ENCODE peak calls at places on chromosomes 1 and 21, in seven cellular contexts. Z, W, J, M, S, I and G are unnamed samples. For H3K9me3, the result is how much of the 10 kb centered on the place peaks cover.

GRCh38 chr21:36203603-36203889 is 46.9 kb downstream of the DOP1B start:
- DNase-seq in M (no peak), Z (no peak), J (no peak), I (peak), W (no peak), S (peak), G (peak)

GRCh38 chr21:35840949-35841348 is 219.4 kb downstream of the SETD4 start:
- DNase-seq in S (no peak), I (no peak), W (no peak), M (no peak), Z (no peak), J (no peak), G (no peak)

GRCh38 chr1:182563095-182563494 is 26.0 kb downstream of the RNASEL start:
- DNase-seq in S (no peak), Z (no peak), J (no peak), I (no peak), M (no peak), W (no peak), G (no peak)

GRCh38 chr1:39825432-39825941 is 36.8 kb upstream of the BMP8B start:
- DNase-seq in M (no peak), J (no peak), W (no peak), S (peak), I (no peak), Z (no peak), G (no peak)

GRCh38 chr1:2231667-2232254 is 3.6 kb downstream of the SKI start:
- DNase-seq in M (no peak), W (no peak), I (peak), J (peak), Z (peak), S (peak), G (no peak)

GRCh38 chr1:150516050-150516591 is 569 bp downstream of the FALEC start:
- DNase-seq in S (no peak), W (no peak), Z (no peak), M (no peak), J (no peak), I (peak), G (no peak)

GRCh38 chr1:198064181-198064580 is 92.6 kb upstream of the NEK7 start:
- DNase-seq in S (no peak), W (no peak), M (no peak), J (no peak), Z (no peak), I (no peak), G (no peak)

GRCh38 chr21:31161157-31161556 is 122.9 kb upstream of the KRTAP19-8 start:
- DNase-seq in Z (no peak), W (no peak), S (no peak), I (peak), J (no peak), M (no peak), G (no peak)

GRCh38 chr1:76759950-76760349 is 107.3 kb upstream of the ST6GALNAC5 start:
- DNase-seq in M (no peak), W (no peak), S (no peak), I (peak), Z (peak), J (no peak), G (no peak)

GRCh38 chr1:179194068-179194537 is 35.4 kb downstream of the ABL2 start:
- DNase-seq in M (no peak), W (no peak), J (no peak), S (no peak), Z (no peak), I (no peak), G (no peak)

GRCh38 chr1:179195374-179195773 is 34.1 kb downstream of the ABL2 start:
- DNase-seq in I (no peak), J (no peak), M (no peak), Z (no peak), W (no peak), S (no peak), G (no peak)

GRCh38 chr1:179197690-179198297 is 31.7 kb downstream of the ABL2 start:
- DNase-seq in Z (peak), W (no peak), M (no peak), J (no peak), I (no peak), S (no peak), G (no peak)
- TF ChIP-seq CTCF in Z (no peak), W (no peak), M (no peak), J (no peak), I (no peak), S (no peak), G (no peak)

GRCh38 chr21:9753943-9754342 is 767.4 kb upstream of the TPTE start:
- DNase-seq in Z (no peak), M (no peak), W (no peak), I (no peak), J (no peak), S (no peak), G (no peak)
- H3K9me3 ChIP-seq in Z (under half), M (under half), W (under half), I (under half), J (under half), S (under half), G (under half)

DNA sequence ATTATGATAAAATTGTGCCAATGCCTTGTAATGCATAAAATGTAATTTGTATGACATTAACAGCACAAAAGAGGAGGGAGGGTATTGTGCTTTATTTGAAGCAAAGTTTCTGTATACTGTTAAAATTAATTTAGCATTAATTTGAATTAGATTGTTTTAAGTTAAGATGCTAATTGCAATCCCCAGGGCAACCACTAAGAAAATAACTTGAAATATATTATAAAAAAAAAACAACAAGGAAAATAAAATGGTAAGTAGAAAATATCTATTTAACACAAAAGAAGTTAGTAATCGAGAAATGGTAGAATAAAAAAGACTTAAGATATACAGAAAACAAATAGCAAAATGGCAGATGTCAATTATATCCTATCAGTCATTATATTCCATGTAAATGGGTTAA is 131.4 kb upstream of the KAZN start:
- DNase-seq in J (no peak), M (no peak), Z (no peak), W (no peak), S (no peak), I (no peak), G (no peak)
- TF ChIP-seq CTCF in J (no peak), M (no peak), Z (no peak), W (no peak), S (no peak), I (no peak), G (no peak)

DNA sequence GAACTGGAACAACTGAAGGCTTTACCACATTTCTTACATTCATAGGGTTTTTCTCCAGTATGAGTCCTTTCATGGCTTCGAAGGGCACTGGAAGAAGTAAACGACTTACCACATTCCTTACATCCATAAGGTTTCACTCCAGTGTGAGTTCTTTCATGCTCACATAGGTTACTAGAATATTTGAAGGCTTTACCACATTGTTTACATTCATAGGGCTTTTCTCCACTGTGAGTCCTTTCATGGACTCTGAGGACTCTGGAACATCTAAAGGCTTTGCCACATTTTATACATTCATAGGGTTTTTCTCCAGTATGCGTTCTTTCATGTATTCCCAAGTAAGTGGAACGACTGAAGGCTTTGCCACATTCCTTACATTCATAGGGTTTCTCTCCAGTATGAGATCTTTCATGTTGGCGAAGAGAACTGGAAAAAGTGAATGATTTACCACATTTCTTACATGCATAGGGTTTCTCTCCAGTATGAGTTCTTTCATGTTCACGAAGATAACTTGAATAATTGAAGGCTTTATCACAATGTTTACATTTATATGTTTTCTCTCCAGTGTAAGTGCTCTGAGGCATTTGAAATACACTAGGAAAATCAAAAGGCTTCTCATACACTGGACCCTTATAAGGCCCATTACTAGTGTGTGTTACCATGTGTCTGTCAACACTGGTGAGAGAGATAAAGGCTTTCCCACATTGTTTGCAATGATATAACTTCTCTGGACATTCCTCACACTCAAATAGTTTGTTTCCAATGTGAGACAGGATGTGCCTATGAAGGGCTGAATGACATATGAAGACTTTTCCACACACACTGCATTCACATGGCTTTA is 29.8 kb upstream of the ZNF695 start:
- DNase-seq in I (no peak), J (no peak), W (no peak), Z (no peak), M (no peak), S (no peak), G (no peak)
- H3K9me3 ChIP-seq in I (under half), J (under half), W (under half), Z (half or more), M (half or more), S (under half), G (under half)

GRCh38 chr1:46411601-46412341 is 17.7 kb downstream of the FAAH start:
- DNase-seq in M (no peak), S (no peak), Z (no peak), J (no peak), W (no peak), I (no peak), G (no peak)
- TF ChIP-seq CTCF in M (no peak), S (peak), Z (peak), J (no peak), W (no peak), I (peak), G (no peak)

GRCh38 chr1:175918364-175918801 is 175.0 kb upstream of the TNR start:
- DNase-seq in W (no peak), Z (no peak), S (no peak), J (no peak), M (no peak), I (no peak), G (no peak)
- H3K9me3 ChIP-seq in W (under half), Z (under half), S (under half), J (under half), M (under half), I (under half), G (under half)

GRCh38 chr1:34918609-34919561 is 10.6 kb downstream of the DLGAP3 start:
- DNase-seq in I (no peak), W (no peak), Z (peak), J (no peak), S (no peak), M (no peak), G (no peak)
- TF ChIP-seq CTCF in I (no peak), W (no peak), Z (no peak), J (no peak), S (no peak), M (no peak), G (no peak)

GRCh38 chr1:171788696-171789095 is 7.2 kb downstream of the METTL13 start:
- DNase-seq in S (no peak), M (no peak), J (no peak), W (no peak), Z (no peak), I (peak), G (no peak)
- H3K9me3 ChIP-seq in S (under half), M (under half), J (under half), W (under half), Z (under half), I (under half), G (under half)

DNA sequence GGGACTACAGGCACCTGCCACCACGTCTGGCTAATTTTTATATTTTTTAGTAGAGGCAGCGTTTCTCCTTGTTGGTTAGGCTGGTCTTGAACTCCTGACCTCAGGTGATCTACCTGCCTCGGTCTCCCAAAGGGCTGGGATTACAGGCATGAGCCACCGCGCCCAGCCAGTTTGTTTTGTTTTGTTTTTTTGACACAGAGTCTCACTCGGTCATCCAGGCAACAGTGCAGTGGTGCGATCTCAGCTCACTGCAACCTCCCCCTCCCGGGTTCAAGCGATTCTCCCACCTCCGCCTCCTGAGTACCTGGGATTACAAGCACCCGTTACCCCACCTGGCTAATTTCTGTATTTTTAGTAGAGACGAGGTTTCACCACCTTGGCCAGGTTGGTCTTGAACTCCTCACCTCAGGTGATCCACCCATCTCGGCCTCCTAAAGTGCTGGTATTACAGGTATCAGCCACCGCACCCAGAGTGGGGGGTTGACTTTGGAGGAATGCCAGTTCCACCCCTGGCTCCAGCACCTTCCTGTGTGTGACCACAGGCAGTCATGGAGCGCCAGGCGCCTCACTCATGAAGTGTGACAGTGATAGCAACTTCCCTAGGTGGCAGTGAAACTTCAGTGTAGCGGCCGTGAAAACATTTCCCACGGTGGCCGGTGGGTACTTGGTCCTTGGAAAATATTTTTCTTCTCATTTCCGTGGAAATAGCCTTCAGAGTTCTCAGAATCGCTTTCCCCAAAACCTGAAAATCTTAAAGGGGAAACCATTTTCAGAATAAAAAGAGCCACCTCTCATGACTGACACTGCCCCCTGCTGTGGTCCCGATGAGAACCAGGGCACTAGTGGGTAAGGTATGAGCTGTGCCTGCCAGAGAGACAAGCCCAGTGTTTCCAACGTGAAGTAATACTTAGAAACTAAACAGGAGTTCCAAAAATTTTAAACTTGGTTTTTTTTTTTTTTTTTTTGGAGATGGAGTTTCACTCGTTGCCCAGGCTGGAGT is 48.6 kb downstream of the WDR4 start:
- DNase-seq in I (no peak), S (no peak), Z (no peak), W (no peak), J (peak), M (no peak), G (no peak)
- TF ChIP-seq CTCF in I (no peak), S (no peak), Z (peak), W (no peak), J (no peak), M (no peak), G (no peak)